ENCODE peak calls at places on chromosomes 7 and 10, in ten cellular contexts. O, B, N, U, Q, R, P, E, I and W are unnamed samples.

GRCh38 chr10:1410032-1410431 is 327.3 kb downstream of the ADARB2 start:
- DNase-seq in O (no peak), B (no peak), N (no peak), U (no peak), Q (no peak), R (no peak), P (no peak), E (no peak), I (no peak), W (no peak)

GRCh38 chr7:127504715-127505114 is 80.7 kb downstream of the GCC1 start:
- DNase-seq in O (peak; percentile 56), B (peak; percentile 45), N (no peak), U (peak; percentile 25), Q (no peak), R (peak; percentile 7), P (no peak), E (peak; percentile 4), I (peak; percentile 12), W (peak; percentile 30)

GRCh38 chr10:49311562-49312236 is 12.7 kb downstream of the C10orf71 start:
- DNase-seq in O (no peak), B (no peak), N (no peak), U (no peak), Q (no peak), R (no peak), P (no peak), E (no peak), I (no peak), W (no peak)

GRCh38 chr7:130415019-130415418 is 25.8 kb downstream of the CEP41 start:
- DNase-seq in O (no peak), B (no peak), N (no peak), U (no peak), Q (no peak), R (no peak), P (no peak), E (no peak), I (no peak), W (no peak)

GRCh38 chr7:100065452-100066186 is 15.9 kb downstream of the ZNF3 start:
- DNase-seq in O (no peak), B (no peak), N (no peak), U (peak; percentile 66), Q (no peak), R (peak; percentile 98), P (no peak), E (peak; percentile 70), I (peak; percentile 37), W (no peak)

GRCh38 chr10:113003032-113003431 is 53.0 kb downstream of the TCF7L2 start:
- DNase-seq in O (no peak), B (no peak), N (no peak), U (no peak), Q (peak; percentile 88), R (no peak), P (peak; percentile 94), E (no peak), I (no peak), W (no peak)

GRCh38 chr10:71266147-71266917 is 52.7 kb upstream of the SLC29A3 start:
- DNase-seq in O (no peak), B (no peak), N (no peak), U (no peak), Q (peak; percentile 89), R (peak; percentile 92), P (no peak), E (peak; percentile 90), I (no peak), W (no peak)

GRCh38 chr7:130432886-130433285 is 7.9 kb downstream of the CEP41 start:
- DNase-seq in O (no peak), B (no peak), N (no peak), U (peak; percentile 64), Q (no peak), R (peak; percentile 46), P (no peak), E (peak; percentile 29), I (no peak), W (no peak)

GRCh38 chr7:94907420-94908203 is at the start of gene PPP1R9A:
- DNase-seq in O (peak; percentile 86), B (no peak), N (peak; percentile 21), U (peak; percentile 35), Q (peak; percentile 94), R (peak; percentile 34), P (peak; percentile 53), E (no peak), I (peak; percentile 89), W (peak; percentile 82)

GRCh38 chr7:50404392-50404791 is 45.8 kb downstream of the FIGNL1 start:
- DNase-seq in O (peak; percentile 59), B (no peak), N (no peak), U (no peak), Q (no peak), R (no peak), P (no peak), E (no peak), I (no peak), W (peak; percentile 1)

GRCh38 chr7:143176128-143176527 is 7.1 kb upstream of the TAS2R39 start:
- DNase-seq in O (no peak), B (no peak), N (no peak), U (no peak), Q (no peak), R (no peak), P (no peak), E (no peak), I (no peak), W (no peak)

GRCh38 chr10:35005868-35006267 is 84.3 kb downstream of the CUL2 start:
- DNase-seq in O (no peak), B (no peak), N (no peak), U (peak; percentile 94), Q (no peak), R (peak; percentile 96), P (no peak), E (peak; percentile 98), I (no peak), W (peak; percentile 100)

GRCh38 chr7:47690902-47691558 is 109.1 kb upstream of the TNS3 start:
- DNase-seq in O (no peak), B (no peak), N (no peak), U (peak; percentile 69), Q (peak; percentile 52), R (peak; percentile 83), P (no peak), E (peak; percentile 65), I (peak; percentile 49), W (no peak)

GRCh38 chr10:60629332-60629731 is 148.9 kb upstream of the CDK1 start:
- DNase-seq in O (no peak), B (no peak), N (no peak), U (no peak), Q (no peak), R (no peak), P (no peak), E (no peak), I (no peak), W (no peak)

GRCh38 chr10:110171032-110171431 is 36.4 kb upstream of the MXI1 start:
- DNase-seq in O (no peak), B (no peak), N (no peak), U (peak; percentile 18), Q (no peak), R (no peak), P (no peak), E (no peak), I (no peak), W (no peak)

GRCh38 chr7:148332191-148332590 is 258.4 kb upstream of the C7orf33 start:
- DNase-seq in O (no peak), B (no peak), N (no peak), U (no peak), Q (no peak), R (no peak), P (no peak), E (no peak), I (no peak), W (peak; percentile 15)

GRCh38 chr10:88386878-88387773 is 196.0 kb downstream of the RNLS start:
- DNase-seq in O (peak; percentile 85), B (no peak), N (peak; percentile 43), U (peak; percentile 58), Q (peak; percentile 69), R (peak; percentile 97), P (peak; percentile 81), E (peak; percentile 82), I (peak; percentile 91), W (no peak)

GRCh38 chr7:149790146-149790548 is 16.8 kb upstream of the ZNF467 start:
- DNase-seq in O (peak; percentile 88), B (peak; percentile 63), N (no peak), U (no peak), Q (no peak), R (peak; percentile 24), P (no peak), E (no peak), I (peak; percentile 79), W (no peak)

GRCh38 chr10:114313139-114313538 is 74.1 kb downstream of the VWA2 start:
- DNase-seq in O (no peak), B (no peak), N (no peak), U (no peak), Q (no peak), R (no peak), P (no peak), E (no peak), I (no peak), W (no peak)

GRCh38 chr7:142001163-142001874 is 5.6 kb downstream of the MGAM start:
- DNase-seq in O (no peak), B (no peak), N (peak; percentile 21), U (peak; percentile 74), Q (no peak), R (no peak), P (no peak), E (no peak), I (no peak), W (peak; percentile 17)

GRCh38 chr7:132084776-132085388 is 491.4 kb downstream of the PLXNA4 start:
- DNase-seq in O (no peak), B (no peak), N (peak; percentile 19), U (peak; percentile 62), Q (no peak), R (no peak), P (no peak), E (peak; percentile 11), I (no peak), W (no peak)

GRCh38 chr10:123576706-123577105 is 89.4 kb upstream of the GPR26 start:
- DNase-seq in O (no peak), B (no peak), N (no peak), U (no peak), Q (no peak), R (no peak), P (no peak), E (no peak), I (no peak), W (no peak)

GRCh38 chr10:128781636-128782035 is 655.4 kb upstream of the MKI67 start:
- DNase-seq in O (no peak), B (no peak), N (no peak), U (no peak), Q (no peak), R (no peak), P (no peak), E (no peak), I (no peak), W (no peak)

GRCh38 chr10:97399843-97400545 is 1.1 kb downstream of the RRP12 start:
- DNase-seq in O (peak; percentile 41), B (peak; percentile 65), N (peak; percentile 57), U (peak; percentile 76), Q (peak; percentile 88), R (peak; percentile 92), P (peak; percentile 27), E (peak; percentile 85), I (peak; percentile 57), W (peak; percentile 89)

GRCh38 chr10:926075-926698 is 5.3 kb downstream of the LARP4B start:
- DNase-seq in O (no peak), B (no peak), N (no peak), U (no peak), Q (no peak), R (no peak), P (no peak), E (no peak), I (no peak), W (no peak)

GRCh38 chr10:70563230-70563629 is 39.3 kb downstream of the PRF1 start:
- DNase-seq in O (no peak), B (no peak), N (no peak), U (no peak), Q (peak; percentile 87), R (no peak), P (no peak), E (no peak), I (peak; percentile 12), W (no peak)